ENCODE peak calls at places on chromosomes 12 and 14, in four cellular contexts. Q, B, C and P are unnamed samples. For H3K9me3, the result is how much of the 10 kb centered on the place peaks cover.

GRCh38 chr12:69966839-69967238 is 141.8 kb downstream of the MYRFL start:
- DNase-seq in C (no peak), B (no peak), Q (no peak), P (no peak)

GRCh38 chr12:48972213-48973021 is 882 bp upstream of the WNT10B start:
- DNase-seq in C (no peak), B (peak), Q (no peak), P (no peak)

GRCh38 chr14:67618617-67619063 is 1.1 kb upstream of the ARG2 start:
- DNase-seq in B (peak), C (peak), Q (no peak), P (peak)

GRCh38 chr14:100262545-100262944 is 23.6 kb downstream of the YY1 start:
- DNase-seq in Q (no peak), B (no peak), C (no peak), P (no peak)

GRCh38 chr12:126912111-126912510 is 1354.9 kb upstream of the TMEM132C start:
- DNase-seq in Q (no peak), B (no peak), C (no peak), P (no peak)

GRCh38 chr12:12925383-12925782 is 26.6 kb downstream of the GPRC5D start:
- DNase-seq in C (no peak), Q (no peak), B (no peak), P (no peak)

GRCh38 chr12:89427508-89428156 is 75.3 kb upstream of the DUSP6 start:
- DNase-seq in B (peak), C (peak), Q (no peak), P (no peak)

GRCh38 chr12:1920971-1921370 is 2.5 kb upstream of the CACNA2D4 start:
- DNase-seq in Q (no peak), B (no peak), C (no peak), P (no peak)

GRCh38 chr12:27595231-27595642 is 71.2 kb downstream of the PPFIBP1 start:
- DNase-seq in B (peak), C (no peak), Q (peak), P (peak)

GRCh38 chr12:105212431-105212830 is 23.5 kb downstream of the APPL2 start:
- DNase-seq in C (no peak), Q (no peak), B (peak), P (no peak)

GRCh38 chr14:28673056-28673455 is 93.5 kb upstream of the FOXG1 start:
- DNase-seq in Q (no peak), B (no peak), C (no peak), P (no peak)

GRCh38 chr14:23284654-23285529 is 1.0 kb downstream of the HOMEZ start:
- DNase-seq in C (no peak), B (peak), Q (no peak), P (no peak)

GRCh38 chr12:53569174-53569557 is 57.0 kb downstream of the ATF7 start:
- DNase-seq in Q (no peak), B (peak), C (no peak), P (peak)

GRCh38 chr12:48445538-48445937 is 26.8 kb upstream of the ANP32D start:
- DNase-seq in B (no peak), C (no peak), Q (no peak), P (no peak)

GRCh38 chr12:92603741-92604432 is 98.9 kb upstream of the PLEKHG7 start:
- DNase-seq in C (no peak), Q (no peak), B (no peak), P (no peak)

GRCh38 chr14:92093320-92093719 is 13.1 kb downstream of the ATXN3 start:
- DNase-seq in C (no peak), Q (no peak), B (peak), P (no peak)

GRCh38 chr12:32884962-32885361 is 11.6 kb downstream of the PKP2 start:
- DNase-seq in B (no peak), C (no peak), Q (no peak), P (no peak)
- H3K9me3 ChIP-seq in B (under half), C (under half), Q (under half), P (under half)

GRCh38 chr14:70698288-70698687 is 56.6 kb downstream of the TTC9 start:
- DNase-seq in C (no peak), Q (no peak), B (peak), P (no peak)
- H3K4me3 ChIP-seq in C (no peak), Q (no peak), B (no peak), P (no peak)

GRCh38 chr14:26194816-26195215 is 403.0 kb downstream of the NOVA1 start:
- DNase-seq in Q (no peak), C (no peak), B (no peak), P (no peak)

GRCh38 chr14:26191123-26191522 is 406.7 kb downstream of the NOVA1 start:
- DNase-seq in B (peak), C (no peak), Q (no peak), P (peak)

GRCh38 chr14:26191666-26192065 is 406.2 kb downstream of the NOVA1 start:
- DNase-seq in Q (no peak), C (no peak), B (peak), P (no peak)

GRCh38 chr14:26187996-26188605 is 409.7 kb downstream of the NOVA1 start:
- DNase-seq in Q (no peak), C (no peak), B (no peak), P (no peak)

GRCh38 chr14:26190644-26191043 is 407.2 kb downstream of the NOVA1 start:
- DNase-seq in Q (no peak), B (peak), C (no peak), P (no peak)
- H3K9me3 ChIP-seq in Q (under half), B (under half), C (under half), P (under half)

DNA sequence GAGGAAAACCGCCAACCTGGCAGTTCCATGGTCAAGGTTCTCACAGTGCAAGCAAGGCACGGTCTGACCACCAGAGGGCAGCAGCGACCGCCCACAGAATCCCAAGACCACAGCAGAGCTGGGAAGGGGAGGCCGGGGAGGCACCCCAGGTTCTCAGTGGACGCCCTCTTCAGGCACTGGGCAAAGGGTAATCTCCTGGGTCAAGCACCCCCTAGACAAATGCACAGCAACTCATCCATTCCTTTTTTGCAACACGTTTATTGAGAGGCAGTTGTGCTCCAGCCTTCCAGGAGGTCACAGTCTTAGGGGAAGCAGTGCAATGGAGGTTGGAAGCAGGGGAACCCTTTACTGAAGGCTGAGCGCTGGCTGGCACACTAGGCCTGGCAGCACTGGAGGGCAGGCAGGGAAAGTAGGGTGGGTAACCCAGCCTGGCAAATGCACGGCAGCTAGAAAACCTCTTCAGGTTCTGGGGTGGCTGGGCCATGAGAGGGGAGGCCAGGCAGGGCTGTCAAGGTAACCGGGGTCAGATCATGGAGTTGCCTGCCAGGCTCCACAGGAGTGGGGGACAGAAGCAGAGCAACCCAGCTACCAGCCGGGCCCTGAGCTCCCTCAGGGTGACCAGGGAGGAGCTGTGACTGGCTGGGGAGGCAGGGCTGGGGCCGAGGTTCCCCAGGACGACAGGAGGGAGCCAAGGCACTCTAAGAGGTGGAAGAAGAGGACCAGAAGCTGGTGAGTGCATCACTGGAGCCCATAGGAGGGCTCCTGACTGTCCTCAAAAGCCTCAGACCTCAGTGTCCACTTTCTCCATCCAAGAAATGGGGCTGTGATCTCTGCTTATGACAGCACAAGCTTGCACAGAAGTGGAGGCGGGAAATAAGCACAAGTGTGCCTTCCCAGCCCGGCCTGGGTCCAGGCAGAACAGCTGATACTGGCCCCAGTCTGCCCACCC is 1.8 kb upstream of the RHOF start:
- DNase-seq in C (peak), B (peak), Q (peak), P (peak)
- H3K4me3 ChIP-seq in C (peak), B (no peak), Q (no peak), P (peak)

DNA sequence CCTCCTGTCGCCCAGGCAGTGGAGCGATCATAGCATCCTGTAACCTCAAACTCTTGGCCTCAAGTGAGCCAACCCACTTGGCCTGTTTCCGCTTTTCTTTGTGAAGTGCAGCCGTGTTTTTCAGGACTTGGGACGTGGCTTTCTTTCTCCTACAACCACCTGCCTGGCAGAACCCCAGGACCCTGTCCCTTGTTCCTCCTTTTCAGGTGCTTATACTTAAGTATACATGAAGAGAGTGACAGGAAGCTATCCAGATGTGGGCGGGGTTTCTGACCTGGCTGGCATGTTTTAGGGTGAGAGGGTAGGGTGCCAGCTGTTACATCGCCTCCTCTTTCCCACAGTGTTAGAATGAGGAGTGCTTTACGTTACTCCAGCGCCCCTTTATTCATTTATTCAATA is 684 bp downstream of the ZNF140 start:
- DNase-seq in Q (no peak), B (no peak), C (no peak), P (no peak)
- H3K9me3 ChIP-seq in Q (under half), B (half or more), C (half or more), P (half or more)

DNA sequence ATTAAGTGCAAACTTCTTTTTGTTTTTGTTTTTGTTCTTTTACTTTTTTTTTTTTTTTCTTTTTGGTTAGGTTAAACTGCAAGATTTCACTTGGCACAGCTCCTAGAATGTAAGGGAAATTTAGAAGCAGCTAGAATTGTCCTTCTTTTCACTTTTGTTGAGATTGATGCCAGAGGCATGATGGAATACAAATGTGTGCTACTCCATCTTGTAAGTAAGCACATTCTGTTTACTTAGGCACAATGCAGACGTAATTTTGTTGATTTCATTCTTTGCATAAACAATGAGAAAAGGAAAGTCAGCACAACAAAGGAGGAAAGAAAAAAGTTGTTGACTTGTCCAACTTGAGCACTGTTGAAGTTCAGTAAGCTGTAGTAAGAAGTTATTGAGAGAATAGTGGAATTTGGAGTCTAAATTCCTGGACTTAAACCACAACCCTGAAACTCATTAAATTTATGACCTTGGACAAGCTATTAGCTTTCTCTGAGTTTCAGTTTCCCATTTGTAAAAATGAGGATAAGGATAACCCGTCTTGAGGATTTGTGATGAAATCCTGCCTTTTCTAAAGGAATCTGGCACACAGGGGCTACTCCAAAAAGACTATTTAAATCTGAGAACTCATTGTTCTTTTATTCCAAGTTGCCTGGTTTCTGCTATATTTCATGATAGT is 19.5 kb upstream of the CNTN1 start:
- DNase-seq in Q (no peak), C (no peak), B (no peak), P (no peak)
- H3K4me3 ChIP-seq in Q (no peak), C (no peak), B (no peak), P (no peak)

GRCh38 chr12:132925597-132926416 is 30.3 kb downstream of the ZNF605 start:
- DNase-seq in C (no peak), Q (no peak), B (peak), P (no peak)
- H3K9me3 ChIP-seq in C (half or more), Q (half or more), B (half or more), P (half or more)

DNA sequence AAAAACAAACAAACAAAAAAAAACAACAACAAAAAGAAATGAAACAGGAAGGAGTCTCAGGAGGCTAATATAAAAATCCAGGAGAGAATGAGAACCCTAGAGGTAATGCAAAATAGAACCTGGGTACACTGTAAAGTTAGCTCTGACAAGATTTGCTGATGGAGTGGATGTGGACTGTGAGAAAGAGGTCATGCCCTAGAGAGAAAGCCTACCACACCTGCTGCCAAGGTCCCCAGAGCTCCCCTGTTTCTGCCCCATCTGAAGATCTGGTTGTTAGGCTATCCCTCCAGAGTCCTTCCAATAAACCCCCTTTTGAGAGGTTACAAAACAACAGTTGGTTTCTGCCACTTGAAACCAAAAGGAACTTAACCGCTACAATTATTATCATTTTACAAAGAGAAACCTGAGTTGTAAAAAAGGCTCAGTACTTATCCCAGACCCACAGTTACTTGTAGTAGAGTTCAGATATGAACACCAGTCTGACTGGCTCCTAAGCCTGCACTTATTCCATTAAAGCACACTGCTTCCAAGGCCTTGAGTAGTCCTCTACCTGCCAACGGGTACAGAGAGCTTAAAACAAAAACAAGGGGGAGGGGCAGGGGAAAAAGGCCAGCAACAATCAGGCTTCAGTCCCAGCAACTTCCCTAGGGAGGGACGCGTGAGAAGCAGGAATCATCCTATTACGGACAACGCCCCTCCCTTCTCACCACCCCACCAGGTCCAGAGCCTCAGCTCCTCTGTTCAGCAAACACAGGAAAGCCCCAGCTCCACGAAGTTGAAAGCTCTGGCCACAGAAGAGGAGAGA is 27.7 kb downstream of the PPP1R13B start:
- DNase-seq in Q (no peak), C (no peak), B (peak), P (peak)
- H3K4me3 ChIP-seq in Q (no peak), C (no peak), B (no peak), P (no peak)